ENCODE peak calls at places on chromosomes 11 and 22, in ten cellular contexts. One of them, this sample, is unnamed.
A peak's percentile ranks its signal among the peaks of the same experiment; 100 is the strongest.

GRCh38 chr22:29309332-29310064 is 3.0 kb downstream of the GAS2L1 start:
- DNase-seq in fibroblast of pulmonary artery: no peak
- DNase-seq in activated CD4-positive, alpha-beta T cell treated with anti-CD3 and anti-CD28 coated beads, Interleukin-2, amount 10 ng/mL, durations not matched to agents 7 days and 5 days: no peak
- DNase-seq in A549: no peak
- DNase-seq in HT-29: peak; percentile 67
- DNase-seq in CD4-positive, alpha-beta T cell: no peak
- DNase-seq in epithelial cell of esophagus: no peak
- DNase-seq in neural crest cell: no peak
- DNase-seq in SHP77: no peak
- DNase-seq in T-cell: no peak
- DNase-seq in this sample: no peak

GRCh38 chr11:68386331-68386978 is 74.1 kb downstream of the LRP5 start:
- DNase-seq in SHP77: no peak
- DNase-seq in activated CD4-positive, alpha-beta T cell treated with anti-CD3 and anti-CD28 coated beads, Interleukin-2, amount 10 ng/mL, durations not matched to agents 7 days and 5 days: no peak
- DNase-seq in HT-29: no peak
- DNase-seq in fibroblast of pulmonary artery: no peak
- DNase-seq in neural crest cell: no peak
- DNase-seq in A549: no peak
- DNase-seq in CD4-positive, alpha-beta T cell: no peak
- DNase-seq in epithelial cell of esophagus: peak; percentile 27
- DNase-seq in T-cell: no peak
- DNase-seq in this sample: no peak

GRCh38 chr11:1234054-1234720 is 11.3 kb downstream of the MUC5B start:
- DNase-seq in activated CD4-positive, alpha-beta T cell treated with anti-CD3 and anti-CD28 coated beads, Interleukin-2, amount 10 ng/mL, durations not matched to agents 7 days and 5 days: no peak
- DNase-seq in HT-29: no peak
- DNase-seq in SHP77: no peak
- DNase-seq in neural crest cell: no peak
- DNase-seq in CD4-positive, alpha-beta T cell: no peak
- DNase-seq in epithelial cell of esophagus: no peak
- DNase-seq in fibroblast of pulmonary artery: no peak
- DNase-seq in T-cell: no peak
- DNase-seq in A549: no peak
- DNase-seq in this sample: no peak

GRCh38 chr11:34356918-34357645 is 728 bp downstream of the ABTB2 start:
- DNase-seq in T-cell: peak; percentile 57
- DNase-seq in HT-29: peak; percentile 79
- DNase-seq in neural crest cell: peak; percentile 53
- DNase-seq in CD4-positive, alpha-beta T cell: peak; percentile 48
- DNase-seq in A549: peak; percentile 60
- DNase-seq in epithelial cell of esophagus: peak; percentile 66
- DNase-seq in SHP77: no peak
- DNase-seq in activated CD4-positive, alpha-beta T cell treated with anti-CD3 and anti-CD28 coated beads, Interleukin-2, amount 10 ng/mL, durations not matched to agents 7 days and 5 days: peak; percentile 45
- DNase-seq in fibroblast of pulmonary artery: peak; percentile 67
- DNase-seq in this sample: peak; percentile 76

GRCh38 chr11:108929241-108929640 is 264.4 kb downstream of the DDX10 start:
- DNase-seq in epithelial cell of esophagus: peak; percentile 95
- DNase-seq in CD4-positive, alpha-beta T cell: no peak
- DNase-seq in neural crest cell: no peak
- DNase-seq in SHP77: no peak
- DNase-seq in HT-29: no peak
- DNase-seq in A549: peak; percentile 92
- DNase-seq in activated CD4-positive, alpha-beta T cell treated with anti-CD3 and anti-CD28 coated beads, Interleukin-2, amount 10 ng/mL, durations not matched to agents 7 days and 5 days: no peak
- DNase-seq in fibroblast of pulmonary artery: peak; percentile 97
- DNase-seq in T-cell: no peak
- DNase-seq in this sample: no peak

GRCh38 chr11:93080146-93080759 is 110.8 kb downstream of the MTNR1B start:
- DNase-seq in SHP77: no peak
- DNase-seq in HT-29: peak; percentile 33
- DNase-seq in epithelial cell of esophagus: no peak
- DNase-seq in T-cell: no peak
- DNase-seq in activated CD4-positive, alpha-beta T cell treated with anti-CD3 and anti-CD28 coated beads, Interleukin-2, amount 10 ng/mL, durations not matched to agents 7 days and 5 days: no peak
- DNase-seq in CD4-positive, alpha-beta T cell: no peak
- DNase-seq in neural crest cell: no peak
- DNase-seq in A549: no peak
- DNase-seq in fibroblast of pulmonary artery: no peak
- DNase-seq in this sample: no peak

GRCh38 chr22:42937164-42937854 is 77.6 kb downstream of the PACSIN2 start:
- DNase-seq in A549: peak; percentile 71
- DNase-seq in fibroblast of pulmonary artery: peak; percentile 67
- DNase-seq in neural crest cell: no peak
- DNase-seq in T-cell: no peak
- DNase-seq in HT-29: peak; percentile 47
- DNase-seq in SHP77: no peak
- DNase-seq in CD4-positive, alpha-beta T cell: no peak
- DNase-seq in epithelial cell of esophagus: peak; percentile 90
- DNase-seq in activated CD4-positive, alpha-beta T cell treated with anti-CD3 and anti-CD28 coated beads, Interleukin-2, amount 10 ng/mL, durations not matched to agents 7 days and 5 days: peak; percentile 39
- DNase-seq in this sample: peak; percentile 79

GRCh38 chr11:1358286-1358685 is 31.4 kb upstream of the BRSK2 start:
- DNase-seq in epithelial cell of esophagus: no peak
- DNase-seq in SHP77: no peak
- DNase-seq in T-cell: no peak
- DNase-seq in CD4-positive, alpha-beta T cell: no peak
- DNase-seq in HT-29: peak; percentile 49
- DNase-seq in fibroblast of pulmonary artery: peak; percentile 39
- DNase-seq in A549: no peak
- DNase-seq in neural crest cell: no peak
- DNase-seq in activated CD4-positive, alpha-beta T cell treated with anti-CD3 and anti-CD28 coated beads, Interleukin-2, amount 10 ng/mL, durations not matched to agents 7 days and 5 days: no peak
- DNase-seq in this sample: peak; percentile 35

GRCh38 chr11:8806974-8807373 is 104.0 kb upstream of the AKIP1 start:
- DNase-seq in SHP77: no peak
- DNase-seq in A549: no peak
- DNase-seq in HT-29: no peak
- DNase-seq in T-cell: no peak
- DNase-seq in CD4-positive, alpha-beta T cell: no peak
- DNase-seq in neural crest cell: no peak
- DNase-seq in fibroblast of pulmonary artery: no peak
- DNase-seq in activated CD4-positive, alpha-beta T cell treated with anti-CD3 and anti-CD28 coated beads, Interleukin-2, amount 10 ng/mL, durations not matched to agents 7 days and 5 days: no peak
- DNase-seq in epithelial cell of esophagus: no peak
- DNase-seq in this sample: no peak

GRCh38 chr22:45632791-45633515 is 38.7 kb upstream of the ATXN10 start:
- DNase-seq in activated CD4-positive, alpha-beta T cell treated with anti-CD3 and anti-CD28 coated beads, Interleukin-2, amount 10 ng/mL, durations not matched to agents 7 days and 5 days: no peak
- DNase-seq in epithelial cell of esophagus: no peak
- DNase-seq in T-cell: no peak
- DNase-seq in neural crest cell: no peak
- DNase-seq in SHP77: no peak
- DNase-seq in CD4-positive, alpha-beta T cell: no peak
- DNase-seq in HT-29: peak; percentile 38
- DNase-seq in A549: no peak
- DNase-seq in fibroblast of pulmonary artery: peak; percentile 55
- DNase-seq in this sample: no peak

GRCh38 chr22:29079218-29079901 is 6.5 kb downstream of the KREMEN1 start:
- DNase-seq in A549: no peak
- DNase-seq in T-cell: no peak
- DNase-seq in fibroblast of pulmonary artery: no peak
- DNase-seq in HT-29: peak; percentile 82
- DNase-seq in CD4-positive, alpha-beta T cell: no peak
- DNase-seq in SHP77: peak; percentile 92
- DNase-seq in epithelial cell of esophagus: no peak
- DNase-seq in neural crest cell: no peak
- DNase-seq in activated CD4-positive, alpha-beta T cell treated with anti-CD3 and anti-CD28 coated beads, Interleukin-2, amount 10 ng/mL, durations not matched to agents 7 days and 5 days: no peak
- DNase-seq in this sample: peak; percentile 37

GRCh38 chr11:95923730-95924413 is at the start of gene MTMR2:
- DNase-seq in T-cell: peak; percentile 32
- DNase-seq in activated CD4-positive, alpha-beta T cell treated with anti-CD3 and anti-CD28 coated beads, Interleukin-2, amount 10 ng/mL, durations not matched to agents 7 days and 5 days: peak; percentile 40
- DNase-seq in neural crest cell: peak; percentile 79
- DNase-seq in HT-29: peak; percentile 85
- DNase-seq in A549: peak; percentile 71
- DNase-seq in epithelial cell of esophagus: peak; percentile 47
- DNase-seq in CD4-positive, alpha-beta T cell: peak; percentile 7
- DNase-seq in fibroblast of pulmonary artery: peak; percentile 76
- DNase-seq in SHP77: peak; percentile 50
- DNase-seq in this sample: peak; percentile 88

GRCh38 chr22:44574057-44574456 is 76.0 kb upstream of the RTL6 start:
- DNase-seq in neural crest cell: no peak
- DNase-seq in HT-29: no peak
- DNase-seq in CD4-positive, alpha-beta T cell: no peak
- DNase-seq in fibroblast of pulmonary artery: peak; percentile 76
- DNase-seq in SHP77: no peak
- DNase-seq in T-cell: no peak
- DNase-seq in activated CD4-positive, alpha-beta T cell treated with anti-CD3 and anti-CD28 coated beads, Interleukin-2, amount 10 ng/mL, durations not matched to agents 7 days and 5 days: no peak
- DNase-seq in A549: peak; percentile 76
- DNase-seq in epithelial cell of esophagus: peak; percentile 90
- DNase-seq in this sample: peak; percentile 45

GRCh38 chr11:77750757-77751156 is 69.8 kb downstream of the RSF1 start:
- DNase-seq in T-cell: no peak
- DNase-seq in epithelial cell of esophagus: no peak
- DNase-seq in SHP77: no peak
- DNase-seq in HT-29: no peak
- DNase-seq in neural crest cell: no peak
- DNase-seq in A549: no peak
- DNase-seq in activated CD4-positive, alpha-beta T cell treated with anti-CD3 and anti-CD28 coated beads, Interleukin-2, amount 10 ng/mL, durations not matched to agents 7 days and 5 days: no peak
- DNase-seq in CD4-positive, alpha-beta T cell: no peak
- DNase-seq in fibroblast of pulmonary artery: no peak
- DNase-seq in this sample: no peak

GRCh38 chr11:63920126-63920869 is 3.3 kb upstream of the RCOR2 start:
- DNase-seq in activated CD4-positive, alpha-beta T cell treated with anti-CD3 and anti-CD28 coated beads, Interleukin-2, amount 10 ng/mL, durations not matched to agents 7 days and 5 days: no peak
- DNase-seq in CD4-positive, alpha-beta T cell: no peak
- DNase-seq in A549: no peak
- DNase-seq in SHP77: peak; percentile 61
- DNase-seq in fibroblast of pulmonary artery: peak; percentile 20
- DNase-seq in neural crest cell: peak; percentile 24
- DNase-seq in T-cell: no peak
- DNase-seq in HT-29: no peak
- DNase-seq in epithelial cell of esophagus: no peak
- DNase-seq in this sample: peak; percentile 79

GRCh38 chr22:35053060-35053835 is 12.7 kb upstream of the ISX start:
- DNase-seq in T-cell: no peak
- DNase-seq in fibroblast of pulmonary artery: no peak
- DNase-seq in activated CD4-positive, alpha-beta T cell treated with anti-CD3 and anti-CD28 coated beads, Interleukin-2, amount 10 ng/mL, durations not matched to agents 7 days and 5 days: no peak
- DNase-seq in HT-29: no peak
- DNase-seq in SHP77: no peak
- DNase-seq in epithelial cell of esophagus: no peak
- DNase-seq in CD4-positive, alpha-beta T cell: no peak
- DNase-seq in neural crest cell: no peak
- DNase-seq in A549: no peak
- DNase-seq in this sample: no peak

GRCh38 chr11:10642298-10642697 is 51.3 kb downstream of the IRAG1 start:
- DNase-seq in HT-29: no peak
- DNase-seq in neural crest cell: no peak
- DNase-seq in T-cell: no peak
- DNase-seq in activated CD4-positive, alpha-beta T cell treated with anti-CD3 and anti-CD28 coated beads, Interleukin-2, amount 10 ng/mL, durations not matched to agents 7 days and 5 days: no peak
- DNase-seq in epithelial cell of esophagus: no peak
- DNase-seq in SHP77: no peak
- DNase-seq in fibroblast of pulmonary artery: no peak
- DNase-seq in CD4-positive, alpha-beta T cell: no peak
- DNase-seq in A549: no peak
- DNase-seq in this sample: no peak

GRCh38 chr11:60844045-60844869 is 2.3 kb downstream of the CCDC86 start:
- DNase-seq in neural crest cell: no peak
- DNase-seq in epithelial cell of esophagus: peak; percentile 45
- DNase-seq in A549: no peak
- DNase-seq in CD4-positive, alpha-beta T cell: no peak
- DNase-seq in T-cell: no peak
- DNase-seq in HT-29: no peak
- DNase-seq in activated CD4-positive, alpha-beta T cell treated with anti-CD3 and anti-CD28 coated beads, Interleukin-2, amount 10 ng/mL, durations not matched to agents 7 days and 5 days: no peak
- DNase-seq in fibroblast of pulmonary artery: no peak
- DNase-seq in SHP77: no peak
- DNase-seq in this sample: no peak

GRCh38 chr11:69854719-69855118 is 35.5 kb upstream of the FGF3 start:
- DNase-seq in activated CD4-positive, alpha-beta T cell treated with anti-CD3 and anti-CD28 coated beads, Interleukin-2, amount 10 ng/mL, durations not matched to agents 7 days and 5 days: no peak
- DNase-seq in CD4-positive, alpha-beta T cell: no peak
- DNase-seq in T-cell: no peak
- DNase-seq in epithelial cell of esophagus: peak; percentile 78
- DNase-seq in HT-29: peak; percentile 46
- DNase-seq in SHP77: no peak
- DNase-seq in fibroblast of pulmonary artery: peak; percentile 21
- DNase-seq in neural crest cell: no peak
- DNase-seq in A549: peak; percentile 18
- DNase-seq in this sample: no peak

GRCh38 chr11:6353367-6353987 is 33.2 kb upstream of the CAVIN3 start:
- DNase-seq in activated CD4-positive, alpha-beta T cell treated with anti-CD3 and anti-CD28 coated beads, Interleukin-2, amount 10 ng/mL, durations not matched to agents 7 days and 5 days: peak; percentile 68
- DNase-seq in A549: peak; percentile 79
- DNase-seq in fibroblast of pulmonary artery: peak; percentile 53
- DNase-seq in CD4-positive, alpha-beta T cell: peak; percentile 46
- DNase-seq in epithelial cell of esophagus: peak; percentile 65
- DNase-seq in neural crest cell: peak; percentile 57
- DNase-seq in SHP77: peak; percentile 46
- DNase-seq in T-cell: peak; percentile 55
- DNase-seq in HT-29: peak; percentile 92
- DNase-seq in this sample: peak; percentile 90

GRCh38 chr11:75562048-75562835 is at the start of gene SERPINH1:
- DNase-seq in fibroblast of pulmonary artery: peak; percentile 91
- DNase-seq in CD4-positive, alpha-beta T cell: peak; percentile 24
- DNase-seq in HT-29: peak; percentile 90
- DNase-seq in activated CD4-positive, alpha-beta T cell treated with anti-CD3 and anti-CD28 coated beads, Interleukin-2, amount 10 ng/mL, durations not matched to agents 7 days and 5 days: peak; percentile 69
- DNase-seq in A549: peak; percentile 89
- DNase-seq in T-cell: peak; percentile 46
- DNase-seq in epithelial cell of esophagus: peak; percentile 82
- DNase-seq in neural crest cell: peak; percentile 69
- DNase-seq in SHP77: peak; percentile 89
- DNase-seq in this sample: peak; percentile 93

GRCh38 chr11:62048101-62048500 is 75.7 kb upstream of the INCENP start:
- DNase-seq in fibroblast of pulmonary artery: no peak
- DNase-seq in HT-29: no peak
- DNase-seq in A549: no peak
- DNase-seq in activated CD4-positive, alpha-beta T cell treated with anti-CD3 and anti-CD28 coated beads, Interleukin-2, amount 10 ng/mL, durations not matched to agents 7 days and 5 days: no peak
- DNase-seq in SHP77: no peak
- DNase-seq in epithelial cell of esophagus: peak; percentile 94
- DNase-seq in neural crest cell: no peak
- DNase-seq in CD4-positive, alpha-beta T cell: no peak
- DNase-seq in T-cell: no peak
- DNase-seq in this sample: peak; percentile 32